ENCODE peak calls at places on chromosomes 11 and 22, in six cellular contexts. X is fibroblast of lung, J is astrocyte, B is IMR-90, Y is PC-3, I is Karpas-422. H is an unnamed sample.
A peak's percentile ranks its signal among the peaks of the same experiment; 100 is the strongest.

GRCh38 chr11:122215244-122215992 is 99.4 kb upstream of the BLID start:
- DNase-seq in X (peak; percentile 98), J (peak; percentile 99), B (peak; percentile 99), Y (peak; percentile 80), I (peak; percentile 66), H (peak; percentile 95)

GRCh38 chr11:73143126-73143838 is 1.2 kb upstream of the FCHSD2 start:
- DNase-seq in X (peak; percentile 27), J (no peak), B (peak; percentile 58), Y (no peak), I (peak; percentile 64), H (peak; percentile 22)

GRCh38 chr22:35472488-35472887 is 68.1 kb upstream of the RASD2 start:
- DNase-seq in X (no peak), J (no peak), B (no peak), Y (no peak), I (no peak), H (no peak)

GRCh38 chr11:61151545-61152252 is 9.5 kb downstream of the VPS37C start:
- DNase-seq in X (no peak), J (no peak), B (no peak), Y (no peak), I (no peak), H (no peak)

GRCh38 chr11:82547163-82547560 is 186.5 kb downstream of the FAM181B start:
- DNase-seq in X (no peak), J (no peak), B (no peak), Y (no peak), I (no peak), H (no peak)

GRCh38 chr22:44181033-44181911 is 547 bp downstream of the PARVG start:
- DNase-seq in X (no peak), J (peak; percentile 31), B (no peak), Y (peak; percentile 3), I (peak; percentile 47), H (no peak)

GRCh38 chr11:110349109-110349996 is 52.9 kb upstream of the RDX start:
- DNase-seq in X (no peak), J (peak; percentile 52), B (no peak), Y (no peak), I (no peak), H (no peak)

GRCh38 chr11:60658409-60658808 is 41.0 kb upstream of the MS4A8 start:
- DNase-seq in X (no peak), J (no peak), B (no peak), Y (peak; percentile 55), I (no peak), H (no peak)

GRCh38 chr11:75547617-75548054 is 14.4 kb upstream of the SERPINH1 start:
- DNase-seq in X (peak; percentile 71), J (peak; percentile 29), B (peak; percentile 65), Y (peak; percentile 82), I (peak; percentile 65), H (peak; percentile 81)

GRCh38 chr22:22429374-22430108 is 79.0 kb downstream of the ZNF280B start:
- DNase-seq in X (no peak), J (no peak), B (no peak), Y (no peak), I (no peak), H (no peak)

GRCh38 chr22:22571429-22571828 is 12.4 kb upstream of the PRAME start:
- DNase-seq in X (no peak), J (no peak), B (no peak), Y (no peak), I (no peak), H (no peak)

GRCh38 chr11:129283141-129283540 is 91.0 kb upstream of the ARHGAP32 start:
- DNase-seq in X (no peak), J (no peak), B (no peak), Y (peak; percentile 90), I (no peak), H (no peak)

GRCh38 chr11:128095459-128096096 is 491.8 kb downstream of the ETS1 start:
- DNase-seq in X (peak; percentile 48), J (peak; percentile 84), B (peak; percentile 76), Y (peak; percentile 88), I (no peak), H (peak; percentile 83)

GRCh38 chr11:57360991-57361390 is 20.0 kb downstream of the PRG3 start:
- DNase-seq in X (no peak), J (no peak), B (no peak), Y (no peak), I (no peak), H (no peak)

GRCh38 chr11:116072776-116073175 is 568.6 kb upstream of the CADM1 start:
- DNase-seq in X (no peak), J (no peak), B (no peak), Y (no peak), I (no peak), H (no peak)

GRCh38 chr11:33642461-33643166 is 58.0 kb downstream of the C11orf91 start:
- DNase-seq in X (no peak), J (no peak), B (no peak), Y (peak; percentile 60), I (peak; percentile 4), H (no peak)

GRCh38 chr11:134224710-134225662 is 515 bp downstream of the VPS26B start:
- DNase-seq in X (peak; percentile 31), J (no peak), B (peak; percentile 7), Y (peak; percentile 51), I (peak; percentile 51), H (peak; percentile 65)

GRCh38 chr11:132848336-132848735 is 684.0 kb downstream of the OPCML start:
- DNase-seq in X (no peak), J (peak; percentile 87), B (peak; percentile 7), Y (no peak), I (no peak), H (peak; percentile 73)

GRCh38 chr11:10314199-10315072 is 9.6 kb downstream of the ADM start:
- DNase-seq in X (peak; percentile 70), J (peak; percentile 60), B (peak; percentile 71), Y (peak; percentile 66), I (peak; percentile 77), H (peak; percentile 53)

GRCh38 chr22:28014141-28015055 is 95.3 kb upstream of the PITPNB start:
- DNase-seq in X (no peak), J (no peak), B (no peak), Y (no peak), I (no peak), H (no peak)

GRCh38 chr11:10075141-10075540 is 218.9 kb downstream of the SBF2 start:
- DNase-seq in X (no peak), J (no peak), B (no peak), Y (no peak), I (no peak), H (no peak)

GRCh38 chr22:49934144-49934890 is 15.9 kb downstream of the CRELD2 start:
- DNase-seq in X (peak; percentile 47), J (peak; percentile 44), B (peak; percentile 12), Y (peak; percentile 18), I (no peak), H (peak; percentile 62)

GRCh38 chr11:36056160-36056751 is 112.4 kb downstream of the LDLRAD3 start:
- DNase-seq in X (peak; percentile 55), J (no peak), B (peak; percentile 40), Y (peak; percentile 65), I (peak; percentile 77), H (peak; percentile 59)

GRCh38 chr11:26847459-26847858 is 125.6 kb upstream of the SLC5A12 start:
- DNase-seq in X (peak; percentile 27), J (no peak), B (no peak), Y (no peak), I (no peak), H (peak; percentile 17)

DNA sequence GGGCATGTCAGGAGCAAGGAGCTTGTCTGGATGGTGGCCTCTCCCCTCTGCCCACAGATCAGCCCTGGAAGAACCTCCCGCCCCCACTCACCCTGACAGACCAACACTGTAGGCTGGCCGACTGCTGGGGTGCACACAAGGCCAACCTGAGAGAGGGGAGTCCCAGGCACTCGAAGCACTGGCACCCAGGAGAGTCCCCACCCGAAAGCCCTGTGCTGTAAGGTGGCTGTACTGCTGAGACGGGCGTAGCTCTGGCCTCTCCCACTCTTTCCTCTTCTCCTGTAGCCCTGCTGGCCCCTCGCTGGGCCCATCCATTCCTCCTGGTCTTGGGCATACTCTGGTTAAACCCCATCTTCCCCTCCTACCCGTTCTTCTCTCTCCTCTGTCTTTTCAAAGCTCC is 39.7 kb downstream of the MYO7A start:
- DNase-seq in X (no peak), J (no peak), B (no peak), Y (no peak), I (no peak), H (no peak)
- H3K4me2 ChIP-seq in X (no peak overlapping the region), J (no peak overlapping the region), B (no peak overlapping the region), Y (no peak overlapping the region), I (no peak overlapping the region), H (no peak overlapping the region)

DNA sequence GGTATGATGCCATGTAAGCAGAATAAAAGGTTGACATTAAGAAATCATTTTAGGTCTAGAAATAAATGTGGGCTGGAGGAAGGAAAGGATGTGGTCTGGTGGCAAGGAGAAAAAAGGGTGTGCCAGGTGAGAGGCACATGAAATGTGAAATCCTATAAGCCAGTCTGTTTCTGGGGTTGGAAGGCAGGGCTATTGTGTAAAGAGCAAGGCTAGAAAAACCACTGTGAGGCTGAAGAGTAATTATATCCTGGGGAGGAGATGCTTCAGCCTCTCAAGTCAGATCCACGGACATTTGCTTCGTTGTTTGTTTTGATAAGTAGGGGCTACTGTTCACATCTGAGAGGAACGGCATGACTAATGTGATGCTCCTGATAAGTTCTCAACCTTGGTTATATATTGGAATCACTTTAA is 77.5 kb upstream of the CTSC start:
- DNase-seq in X (no peak), J (peak; percentile 64), B (peak; percentile 44), Y (peak; percentile 76), I (no peak), H (no peak)
- H3K9ac ChIP-seq in X (no peak overlapping the region), J (no peak overlapping the region), B (no peak overlapping the region), Y (no peak overlapping the region), I (no peak overlapping the region), H (no peak overlapping the region)

GRCh38 chr22:37377927-37378326 is 49.4 kb downstream of the ELFN2 start:
- DNase-seq in X (no peak), J (no peak), B (no peak), Y (no peak), I (peak; percentile 85), H (no peak)
- H3K27me3 ChIP-seq in X (peaks cover 37% of the 10 kb centered on the region), J (peaks cover 18% of the 10 kb centered on the region), B (peaks cover 27% of the 10 kb centered on the region), Y (no peaks in the 10 kb centered on the region), I (no peaks in the 10 kb centered on the region), H (peaks cover 9% of the 10 kb centered on the region)

GRCh38 chr11:78818201-78818600 is 243.5 kb upstream of the NARS2 start:
- DNase-seq in X (no peak), J (no peak), B (no peak), Y (no peak), I (no peak), H (no peak)
- H3K4me2 ChIP-seq in X (no peak overlapping the region), J (no peak overlapping the region), B (no peak overlapping the region), Y (no peak overlapping the region), I (no peak overlapping the region), H (no peak overlapping the region)

GRCh38 chr11:13931356-13931755 is 31.2 kb upstream of the SPON1 start:
- DNase-seq in X (no peak), J (no peak), B (no peak), Y (no peak), I (no peak), H (no peak)

GRCh38 chr11:13924801-13925327 is 37.7 kb upstream of the SPON1 start:
- DNase-seq in X (no peak), J (no peak), B (no peak), Y (no peak), I (no peak), H (no peak)

GRCh38 chr11:13928566-13929251 is 33.8 kb upstream of the SPON1 start:
- DNase-seq in X (peak; percentile 65), J (peak; percentile 52), B (peak; percentile 28), Y (peak; percentile 63), I (no peak), H (peak; percentile 68)

GRCh38 chr11:13927496-13927895 is 35.0 kb upstream of the SPON1 start:
- DNase-seq in X (no peak), J (no peak), B (no peak), Y (no peak), I (no peak), H (no peak)

GRCh38 chr11:13929551-13929950 is 33.0 kb upstream of the SPON1 start:
- DNase-seq in X (no peak), J (no peak), B (no peak), Y (no peak), I (no peak), H (no peak)
- H3K9ac ChIP-seq in X (no peak overlapping the region), J (no peak overlapping the region), B (no peak overlapping the region), Y (no peak overlapping the region), I (no peak overlapping the region), H (no peak overlapping the region)